ENCODE peak calls at places on chromosomes 13 and 19, in six cellular contexts. One of them, this sample, is unnamed.

GRCh38 chr13:109163052-109163413 is 533.6 kb downstream of the MYO16 start:
- DNase-seq in astrocyte: no peak
- DNase-seq in fibroblast of the aortic adventitia: no peak
- DNase-seq in left ventricle myocardium inferior: no peak
- DNase-seq in astrocyte of the cerebellum: no peak
- DNase-seq in body of pancreas: no peak
- DNase-seq in this sample: no peak

GRCh38 chr19:13717194-13717643 is 47.1 kb upstream of the MRI1 start:
- DNase-seq in astrocyte: peak; percentile 33
- DNase-seq in fibroblast of the aortic adventitia: peak; percentile 26
- DNase-seq in left ventricle myocardium inferior: no peak
- DNase-seq in astrocyte of the cerebellum: no peak
- DNase-seq in body of pancreas: no peak
- DNase-seq in this sample: no peak

GRCh38 chr13:43307921-43308433 is 284.6 kb downstream of the DNAJC15 start:
- DNase-seq in astrocyte: peak; percentile 73
- DNase-seq in fibroblast of the aortic adventitia: peak; percentile 80
- DNase-seq in left ventricle myocardium inferior: peak; percentile 87
- DNase-seq in astrocyte of the cerebellum: peak; percentile 72
- DNase-seq in body of pancreas: peak; percentile 71
- DNase-seq in this sample: peak; percentile 63

GRCh38 chr19:7582446-7582845 is 13.2 kb upstream of the CAMSAP3 start:
- DNase-seq in astrocyte: no peak
- DNase-seq in fibroblast of the aortic adventitia: no peak
- DNase-seq in left ventricle myocardium inferior: no peak
- DNase-seq in astrocyte of the cerebellum: no peak
- DNase-seq in body of pancreas: no peak
- DNase-seq in this sample: no peak

GRCh38 chr19:3549816-3550215 is 7.6 kb downstream of the MFSD12 start:
- DNase-seq in astrocyte: no peak
- DNase-seq in fibroblast of the aortic adventitia: no peak
- DNase-seq in left ventricle myocardium inferior: no peak
- DNase-seq in astrocyte of the cerebellum: no peak
- DNase-seq in body of pancreas: no peak
- DNase-seq in this sample: no peak

GRCh38 chr13:60869941-60870613 is 473.1 kb downstream of the TDRD3 start:
- DNase-seq in astrocyte: no peak
- DNase-seq in fibroblast of the aortic adventitia: no peak
- DNase-seq in left ventricle myocardium inferior: peak; percentile 14
- DNase-seq in astrocyte of the cerebellum: no peak
- DNase-seq in body of pancreas: no peak
- DNase-seq in this sample: no peak

GRCh38 chr13:98761126-98761978 is 8.9 kb upstream of the SLC15A1 start:
- DNase-seq in astrocyte: peak; percentile 25
- DNase-seq in fibroblast of the aortic adventitia: peak; percentile 70
- DNase-seq in left ventricle myocardium inferior: no peak
- DNase-seq in astrocyte of the cerebellum: peak; percentile 28
- DNase-seq in body of pancreas: no peak
- DNase-seq in this sample: no peak

GRCh38 chr19:8150178-8150865 is 930 bp upstream of the FBN3 start:
- DNase-seq in astrocyte: no peak
- DNase-seq in fibroblast of the aortic adventitia: no peak
- DNase-seq in left ventricle myocardium inferior: no peak
- DNase-seq in astrocyte of the cerebellum: no peak
- DNase-seq in body of pancreas: no peak
- DNase-seq in this sample: no peak

GRCh38 chr19:7840629-7841028 is 10.6 kb downstream of the EVI5L start:
- DNase-seq in astrocyte: no peak
- DNase-seq in fibroblast of the aortic adventitia: no peak
- DNase-seq in left ventricle myocardium inferior: no peak
- DNase-seq in astrocyte of the cerebellum: no peak
- DNase-seq in body of pancreas: no peak
- DNase-seq in this sample: no peak

DNA sequence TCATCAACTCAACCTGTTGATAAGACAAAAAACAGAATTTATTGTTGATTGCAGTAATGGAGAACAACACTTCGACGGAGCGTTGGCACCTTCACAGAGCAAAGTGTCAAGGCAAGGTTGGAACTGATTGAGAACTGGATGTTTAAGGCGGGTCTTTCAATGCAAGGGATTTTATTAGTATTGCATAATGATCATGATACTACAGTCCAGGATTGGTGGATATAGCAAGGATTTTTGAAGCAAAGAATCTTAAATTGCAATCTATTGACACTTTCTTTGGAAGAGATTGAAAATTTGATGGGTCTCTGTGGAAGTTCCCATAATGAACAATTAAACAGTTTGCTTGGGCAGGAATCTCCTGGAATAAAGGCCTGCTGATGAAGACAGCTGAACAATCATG is 632 bp upstream of the ZNF235 start:
- DNase-seq in astrocyte: no peak
- DNase-seq in fibroblast of the aortic adventitia: no peak
- DNase-seq in left ventricle myocardium inferior: no peak
- DNase-seq in astrocyte of the cerebellum: no peak
- DNase-seq in body of pancreas: no peak
- DNase-seq in this sample: no peak
- H3K4me3 ChIP-seq in astrocyte: peak overlapping the region; percentile 92
- H3K4me3 ChIP-seq in fibroblast of the aortic adventitia: no peak overlapping the region
- H3K4me3 ChIP-seq in left ventricle myocardium inferior: peak overlapping the region; percentile 88
- H3K4me3 ChIP-seq in astrocyte of the cerebellum: peak overlapping the region; percentile 54
- H3K4me3 ChIP-seq in body of pancreas: no peak overlapping the region
- H3K4me3 ChIP-seq in this sample: no peak overlapping the region

GRCh38 chr19:56367829-56368711 is 25.3 kb downstream of the ZNF582 start:
- DNase-seq in astrocyte: peak; percentile 95
- DNase-seq in fibroblast of the aortic adventitia: peak; percentile 92
- DNase-seq in left ventricle myocardium inferior: peak; percentile 94
- DNase-seq in astrocyte of the cerebellum: peak; percentile 84
- DNase-seq in body of pancreas: peak; percentile 91
- DNase-seq in this sample: peak; percentile 69
- TF ChIP-seq CTCF in astrocyte: no peak
- TF ChIP-seq CTCF in fibroblast of the aortic adventitia: no peak
- TF ChIP-seq CTCF in left ventricle myocardium inferior: no peak
- TF ChIP-seq CTCF in astrocyte of the cerebellum: no peak
- TF ChIP-seq CTCF in body of pancreas: peak; percentile 30
- TF ChIP-seq CTCF in this sample: no peak

DNA sequence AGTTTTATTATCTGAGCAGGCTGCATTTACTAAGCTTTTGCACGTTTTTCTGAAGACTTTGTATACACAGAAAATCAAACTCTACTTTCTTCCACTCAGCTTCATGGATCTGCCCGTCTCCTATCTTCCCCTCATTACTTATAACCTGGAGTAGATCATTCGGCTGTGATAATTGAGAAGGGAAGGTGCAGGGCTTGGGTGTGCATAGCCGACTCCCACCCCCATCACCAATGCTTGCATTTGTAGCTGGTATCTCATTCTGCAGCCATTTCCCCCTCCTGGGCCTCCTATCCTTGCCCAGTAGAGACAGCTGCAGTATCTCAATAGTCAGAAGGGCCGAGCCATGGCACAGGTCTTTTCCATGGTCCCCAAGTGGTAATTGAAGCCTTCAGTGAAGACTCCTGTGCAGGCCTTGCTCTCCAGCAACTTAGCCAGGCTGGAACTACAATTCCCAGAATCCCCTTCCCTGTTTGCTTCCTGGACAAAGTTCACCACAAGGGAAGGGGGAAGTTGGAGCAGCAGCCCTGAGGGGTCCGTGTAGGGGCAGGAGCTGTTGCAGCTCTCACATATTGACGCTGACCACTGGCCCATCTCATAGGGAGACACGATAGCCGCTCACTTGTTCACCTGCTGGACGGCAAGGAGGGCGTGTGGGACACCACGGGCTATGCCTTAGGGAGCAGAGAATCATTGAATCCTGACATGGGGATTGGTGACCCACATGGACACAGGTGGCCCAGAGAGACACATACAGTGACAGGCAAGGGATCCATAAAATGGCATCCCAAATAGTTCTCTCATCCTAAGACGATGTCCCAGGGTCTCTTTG is 2.1 kb upstream of the SIGLEC8 start:
- DNase-seq in astrocyte: no peak
- DNase-seq in fibroblast of the aortic adventitia: peak; percentile 15
- DNase-seq in left ventricle myocardium inferior: no peak
- DNase-seq in astrocyte of the cerebellum: no peak
- DNase-seq in body of pancreas: no peak
- DNase-seq in this sample: no peak
- H3K4me3 ChIP-seq in astrocyte: no peak overlapping the region
- H3K4me3 ChIP-seq in fibroblast of the aortic adventitia: peak overlapping the region; percentile 39
- H3K4me3 ChIP-seq in left ventricle myocardium inferior: peak overlapping the region; percentile 35
- H3K4me3 ChIP-seq in astrocyte of the cerebellum: no peak overlapping the region
- H3K4me3 ChIP-seq in body of pancreas: no peak overlapping the region
- H3K4me3 ChIP-seq in this sample: peak overlapping the region; percentile 0

GRCh38 chr13:86569974-86570373 is 770.8 kb upstream of the SLITRK6 start:
- DNase-seq in astrocyte: no peak
- DNase-seq in fibroblast of the aortic adventitia: no peak
- DNase-seq in left ventricle myocardium inferior: no peak
- DNase-seq in astrocyte of the cerebellum: no peak
- DNase-seq in body of pancreas: no peak
- DNase-seq in this sample: no peak

GRCh38 chr13:86563308-86563707 is 764.1 kb upstream of the SLITRK6 start:
- DNase-seq in astrocyte: peak; percentile 92
- DNase-seq in fibroblast of the aortic adventitia: peak; percentile 76
- DNase-seq in left ventricle myocardium inferior: no peak
- DNase-seq in astrocyte of the cerebellum: peak; percentile 86
- DNase-seq in body of pancreas: no peak
- DNase-seq in this sample: no peak

GRCh38 chr13:86567119-86567518 is 767.9 kb upstream of the SLITRK6 start:
- DNase-seq in astrocyte: no peak
- DNase-seq in fibroblast of the aortic adventitia: no peak
- DNase-seq in left ventricle myocardium inferior: no peak
- DNase-seq in astrocyte of the cerebellum: no peak
- DNase-seq in body of pancreas: peak; percentile 23
- DNase-seq in this sample: no peak

GRCh38 chr13:86572115-86572514 is 772.9 kb upstream of the SLITRK6 start:
- DNase-seq in astrocyte: peak; percentile 65
- DNase-seq in fibroblast of the aortic adventitia: peak; percentile 35
- DNase-seq in left ventricle myocardium inferior: no peak
- DNase-seq in astrocyte of the cerebellum: peak; percentile 15
- DNase-seq in body of pancreas: no peak
- DNase-seq in this sample: no peak

GRCh38 chr13:86569119-86569518 is 769.9 kb upstream of the SLITRK6 start:
- DNase-seq in astrocyte: peak; percentile 28
- DNase-seq in fibroblast of the aortic adventitia: no peak
- DNase-seq in left ventricle myocardium inferior: no peak
- DNase-seq in astrocyte of the cerebellum: no peak
- DNase-seq in body of pancreas: no peak
- DNase-seq in this sample: no peak
- TF ChIP-seq CTCF in astrocyte: no peak
- TF ChIP-seq CTCF in fibroblast of the aortic adventitia: no peak
- TF ChIP-seq CTCF in left ventricle myocardium inferior: no peak
- TF ChIP-seq CTCF in astrocyte of the cerebellum: no peak
- TF ChIP-seq CTCF in body of pancreas: no peak
- TF ChIP-seq CTCF in this sample: no peak

DNA sequence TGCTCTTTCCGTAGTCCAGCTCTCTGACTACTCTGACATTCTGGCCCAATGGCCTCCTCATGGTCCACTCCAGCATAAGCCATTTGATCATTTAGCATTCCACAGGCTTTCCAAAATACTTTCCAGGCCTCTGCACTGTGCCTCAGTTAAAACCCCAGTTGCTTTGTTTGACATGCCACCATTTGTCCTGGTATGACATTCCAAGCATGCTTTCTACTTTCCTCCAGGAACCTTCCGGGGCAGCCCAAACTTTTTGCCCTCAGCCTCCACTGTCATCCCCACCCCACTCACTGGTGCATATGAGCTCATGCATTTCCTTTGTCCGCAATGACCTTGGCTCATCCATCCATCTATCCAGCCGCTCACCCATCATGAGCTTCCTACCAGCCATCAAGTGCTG is 41.8 kb upstream of the WASF3 start:
- DNase-seq in astrocyte: no peak
- DNase-seq in fibroblast of the aortic adventitia: no peak
- DNase-seq in left ventricle myocardium inferior: no peak
- DNase-seq in astrocyte of the cerebellum: no peak
- DNase-seq in body of pancreas: no peak
- DNase-seq in this sample: no peak
- H3K4me3 ChIP-seq in astrocyte: no peak overlapping the region
- H3K4me3 ChIP-seq in fibroblast of the aortic adventitia: no peak overlapping the region
- H3K4me3 ChIP-seq in left ventricle myocardium inferior: no peak overlapping the region
- H3K4me3 ChIP-seq in astrocyte of the cerebellum: no peak overlapping the region
- H3K4me3 ChIP-seq in body of pancreas: no peak overlapping the region
- H3K4me3 ChIP-seq in this sample: no peak overlapping the region

GRCh38 chr19:5119297-5119998 is 150.5 kb downstream of the KDM4B start:
- DNase-seq in astrocyte: no peak
- DNase-seq in fibroblast of the aortic adventitia: no peak
- DNase-seq in left ventricle myocardium inferior: no peak
- DNase-seq in astrocyte of the cerebellum: no peak
- DNase-seq in body of pancreas: no peak
- DNase-seq in this sample: no peak

GRCh38 chr19:5118026-5118425 is 149.1 kb downstream of the KDM4B start:
- DNase-seq in astrocyte: no peak
- DNase-seq in fibroblast of the aortic adventitia: no peak
- DNase-seq in left ventricle myocardium inferior: no peak
- DNase-seq in astrocyte of the cerebellum: no peak
- DNase-seq in body of pancreas: no peak
- DNase-seq in this sample: no peak

GRCh38 chr19:5115771-5116202 is 146.9 kb downstream of the KDM4B start:
- DNase-seq in astrocyte: peak; percentile 74
- DNase-seq in fibroblast of the aortic adventitia: peak; percentile 65
- DNase-seq in left ventricle myocardium inferior: no peak
- DNase-seq in astrocyte of the cerebellum: peak; percentile 48
- DNase-seq in body of pancreas: peak; percentile 76
- DNase-seq in this sample: no peak

GRCh38 chr19:5116292-5116691 is 147.4 kb downstream of the KDM4B start:
- DNase-seq in astrocyte: no peak
- DNase-seq in fibroblast of the aortic adventitia: no peak
- DNase-seq in left ventricle myocardium inferior: no peak
- DNase-seq in astrocyte of the cerebellum: no peak
- DNase-seq in body of pancreas: no peak
- DNase-seq in this sample: no peak

GRCh38 chr19:5117421-5117820 is 148.5 kb downstream of the KDM4B start:
- DNase-seq in astrocyte: no peak
- DNase-seq in fibroblast of the aortic adventitia: no peak
- DNase-seq in left ventricle myocardium inferior: no peak
- DNase-seq in astrocyte of the cerebellum: no peak
- DNase-seq in body of pancreas: no peak
- DNase-seq in this sample: no peak
- TF ChIP-seq CTCF in astrocyte: no peak
- TF ChIP-seq CTCF in fibroblast of the aortic adventitia: no peak
- TF ChIP-seq CTCF in left ventricle myocardium inferior: no peak
- TF ChIP-seq CTCF in astrocyte of the cerebellum: no peak
- TF ChIP-seq CTCF in body of pancreas: no peak
- TF ChIP-seq CTCF in this sample: no peak

GRCh38 chr13:23505007-23505406 is 65.2 kb upstream of the TNFRSF19 start:
- DNase-seq in astrocyte: peak; percentile 81
- DNase-seq in fibroblast of the aortic adventitia: peak; percentile 49
- DNase-seq in left ventricle myocardium inferior: peak; percentile 24
- DNase-seq in astrocyte of the cerebellum: no peak
- DNase-seq in body of pancreas: no peak
- DNase-seq in this sample: peak; percentile 44
- H3K4me3 ChIP-seq in astrocyte: no peak overlapping the region
- H3K4me3 ChIP-seq in fibroblast of the aortic adventitia: no peak overlapping the region
- H3K4me3 ChIP-seq in left ventricle myocardium inferior: peak overlapping the region; percentile 48
- H3K4me3 ChIP-seq in astrocyte of the cerebellum: no peak overlapping the region
- H3K4me3 ChIP-seq in body of pancreas: no peak overlapping the region
- H3K4me3 ChIP-seq in this sample: peak overlapping the region; percentile 7

This sample was measured in BJ.